ENCODE peak calls at places on chromosomes 3 and 15, in six cellular contexts. S is occipital lobe, G is HT1080, J is PC-3, M is memory B cell, K is NCI-H774. Z is an unnamed sample.

GRCh38 chr15:41860049-41860828 is 21.6 kb downstream of the PLA2G4B start:
- DNase-seq in M (no peak), S (no peak), J (no peak), G (no peak), K (no peak), Z (no peak)

GRCh38 chr15:45048784-45049631 is 26.0 kb downstream of the SORD start:
- DNase-seq in J (no peak), M (peak), S (no peak), G (no peak), K (no peak), Z (peak)

GRCh38 chr3:95272791-95273190 is 1209.9 kb downstream of the NSUN3 start:
- DNase-seq in K (no peak), S (no peak), G (no peak), M (no peak), J (no peak), Z (peak)

GRCh38 chr3:159770998-159771397 is 217.6 kb upstream of the IL12A start:
- DNase-seq in G (no peak), M (no peak), S (no peak), K (no peak), J (no peak), Z (no peak)

GRCh38 chr3:74214286-74214685 is 400.2 kb downstream of the CNTN3 start:
- DNase-seq in M (no peak), G (peak), K (no peak), J (no peak), S (no peak), Z (no peak)

GRCh38 chr3:72536206-72536887 is 311.9 kb downstream of the SHQ1 start:
- DNase-seq in K (no peak), S (no peak), G (no peak), J (no peak), M (no peak), Z (no peak)

GRCh38 chr3:113223831-113224240 is 12.5 kb downstream of the BOC start:
- DNase-seq in S (no peak), K (no peak), J (no peak), G (no peak), M (no peak), Z (peak)

GRCh38 chr3:133273346-133273745 is 126.5 kb upstream of the BFSP2 start:
- DNase-seq in G (no peak), S (no peak), J (no peak), K (no peak), M (no peak), Z (no peak)

GRCh38 chr3:162400697-162401096 is 904.1 kb downstream of the OTOL1 start:
- DNase-seq in M (no peak), G (no peak), J (peak), S (no peak), K (no peak), Z (no peak)

Z was measured in Ammon's horn.